ENCODE peak calls at places on chromosome 6, in five cellular contexts. P is effector CD4-positive, alpha-beta T cell; M is Right ventricle myocardium superior; W is NCI-H2081; G is activated CD8-positive, alpha-beta memory T cell treated with anti-CD3 and anti-CD28 coated beads, Interleukin-2, amount 10 ng/mL, durations not matched to agents 7 days and 5 days. Y is an unnamed sample.
A peak's percentile ranks its signal among the peaks of the same experiment; 100 is the strongest.

GRCh38 chr6:75600694-75601265 is 900 bp upstream of the SENP6 start:
- DNase-seq in P (no peak), M (no peak), W (peak; percentile 8), G (no peak), Y (no peak)

GRCh38 chr6:166952567-166953464 is 3.5 kb downstream of the RNASET2 start:
- DNase-seq in P (peak; percentile 36), M (no peak), W (no peak), G (no peak), Y (no peak)

GRCh38 chr6:118325220-118325860 is 222.8 kb upstream of the PLN start:
- DNase-seq in P (no peak), M (no peak), W (no peak), G (no peak), Y (no peak)

GRCh38 chr6:135265278-135265677 is 84.2 kb downstream of the MYB start:
- DNase-seq in P (no peak), M (no peak), W (no peak), G (no peak), Y (no peak)

GRCh38 chr6:28353356-28353755 is 3.6 kb downstream of the ZKSCAN3 start:
- DNase-seq in P (no peak), M (no peak), W (no peak), G (no peak), Y (no peak)

GRCh38 chr6:167811689-167812487 is 14.8 kb upstream of the AFDN start:
- DNase-seq in P (no peak), M (no peak), W (no peak), G (no peak), Y (no peak)

GRCh38 chr6:151052021-151052646 is 186.6 kb downstream of the MTHFD1L start:
- DNase-seq in P (no peak), M (no peak), W (no peak), G (no peak), Y (no peak)

GRCh38 chr6:30483677-30484279 is 5.5 kb upstream of the HLA-E start:
- DNase-seq in P (no peak), M (no peak), W (peak; percentile 48), G (peak; percentile 54), Y (peak; percentile 7)

GRCh38 chr6:52155791-52156576 is 30.2 kb upstream of the IL17A start:
- DNase-seq in P (no peak), M (no peak), W (no peak), G (peak; percentile 51), Y (no peak)

GRCh38 chr6:39753745-39754084 is 28.5 kb upstream of the KIF6 start:
- DNase-seq in P (no peak), M (no peak), W (no peak), G (no peak), Y (no peak)

GRCh38 chr6:166595949-166596348 is 9.5 kb upstream of the RAMACL start:
- DNase-seq in P (no peak), M (no peak), W (no peak), G (peak; percentile 22), Y (no peak)

Y was measured in COR-L47.